ENCODE peak calls at places on chromosomes 1 and 21, in eight cellular contexts. One of them, this sample, is unnamed.

GRCh38 chr1:217713223-217713622 is 82.1 kb downstream of the SPATA17 start:
- DNase-seq in endothelial cell of umbilical vein: no peak
- DNase-seq in transverse colon: no peak
- DNase-seq in adrenal gland: no peak
- DNase-seq in tibial nerve: no peak
- DNase-seq in thyroid gland: no peak
- DNase-seq in heart left ventricle: no peak
- DNase-seq in IMR-90: peak; percentile 72
- DNase-seq in this sample: no peak

GRCh38 chr1:115547661-115548060 is 94.1 kb upstream of the VANGL1 start:
- DNase-seq in endothelial cell of umbilical vein: no peak
- DNase-seq in transverse colon: no peak
- DNase-seq in adrenal gland: no peak
- DNase-seq in tibial nerve: no peak
- DNase-seq in thyroid gland: no peak
- DNase-seq in heart left ventricle: no peak
- DNase-seq in IMR-90: no peak
- DNase-seq in this sample: no peak

GRCh38 chr1:84489766-84490165 is 10.7 kb downstream of the RPF1 start:
- DNase-seq in endothelial cell of umbilical vein: no peak
- DNase-seq in transverse colon: no peak
- DNase-seq in adrenal gland: no peak
- DNase-seq in tibial nerve: no peak
- DNase-seq in thyroid gland: no peak
- DNase-seq in heart left ventricle: no peak
- DNase-seq in IMR-90: peak; percentile 15
- DNase-seq in this sample: no peak

GRCh38 chr1:150235436-150235851 is 468 bp downstream of the ANP32E start:
- DNase-seq in endothelial cell of umbilical vein: peak; percentile 41
- DNase-seq in transverse colon: peak; percentile 22
- DNase-seq in adrenal gland: no peak
- DNase-seq in tibial nerve: no peak
- DNase-seq in thyroid gland: peak; percentile 7
- DNase-seq in heart left ventricle: no peak
- DNase-seq in IMR-90: no peak
- DNase-seq in this sample: no peak

GRCh38 chr1:155006601-155007101 is 4.0 kb downstream of the ZBTB7B start:
- DNase-seq in endothelial cell of umbilical vein: no peak
- DNase-seq in transverse colon: peak; percentile 37
- DNase-seq in adrenal gland: peak; percentile 34
- DNase-seq in tibial nerve: no peak
- DNase-seq in thyroid gland: no peak
- DNase-seq in heart left ventricle: no peak
- DNase-seq in IMR-90: no peak
- DNase-seq in this sample: peak; percentile 79

GRCh38 chr21:38223893-38224540 is 32.8 kb upstream of the KCNJ15 start:
- DNase-seq in endothelial cell of umbilical vein: no peak
- DNase-seq in transverse colon: no peak
- DNase-seq in adrenal gland: no peak
- DNase-seq in tibial nerve: no peak
- DNase-seq in thyroid gland: no peak
- DNase-seq in heart left ventricle: no peak
- DNase-seq in IMR-90: peak; percentile 26
- DNase-seq in this sample: no peak

GRCh38 chr1:36166136-36166535 is 10.2 kb downstream of the MAP7D1 start:
- DNase-seq in endothelial cell of umbilical vein: no peak
- DNase-seq in transverse colon: no peak
- DNase-seq in adrenal gland: no peak
- DNase-seq in tibial nerve: no peak
- DNase-seq in thyroid gland: no peak
- DNase-seq in heart left ventricle: no peak
- DNase-seq in IMR-90: no peak
- DNase-seq in this sample: no peak

GRCh38 chr1:93614550-93615200 is 67.0 kb downstream of the BCAR3 start:
- DNase-seq in endothelial cell of umbilical vein: no peak
- DNase-seq in transverse colon: peak; percentile 70
- DNase-seq in adrenal gland: no peak
- DNase-seq in tibial nerve: no peak
- DNase-seq in thyroid gland: no peak
- DNase-seq in heart left ventricle: no peak
- DNase-seq in IMR-90: no peak
- DNase-seq in this sample: no peak

GRCh38 chr1:150805899-150806298 is 2.2 kb downstream of the CTSK start:
- DNase-seq in endothelial cell of umbilical vein: no peak
- DNase-seq in transverse colon: no peak
- DNase-seq in adrenal gland: no peak
- DNase-seq in tibial nerve: no peak
- DNase-seq in thyroid gland: no peak
- DNase-seq in heart left ventricle: no peak
- DNase-seq in IMR-90: no peak
- DNase-seq in this sample: no peak

GRCh38 chr1:64082459-64082858 is 121.0 kb upstream of the UBE2U start:
- DNase-seq in endothelial cell of umbilical vein: no peak
- DNase-seq in transverse colon: no peak
- DNase-seq in adrenal gland: no peak
- DNase-seq in tibial nerve: no peak
- DNase-seq in thyroid gland: no peak
- DNase-seq in heart left ventricle: no peak
- DNase-seq in IMR-90: peak; percentile 61
- DNase-seq in this sample: no peak

GRCh38 chr1:85343213-85343611 is 66.8 kb upstream of the BCL10 start:
- DNase-seq in endothelial cell of umbilical vein: no peak
- DNase-seq in transverse colon: no peak
- DNase-seq in adrenal gland: peak; percentile 43
- DNase-seq in tibial nerve: no peak
- DNase-seq in thyroid gland: no peak
- DNase-seq in heart left ventricle: no peak
- DNase-seq in IMR-90: no peak
- DNase-seq in this sample: no peak

GRCh38 chr1:203448521-203449061 is 27.0 kb upstream of the PRELP start:
- DNase-seq in endothelial cell of umbilical vein: no peak
- DNase-seq in transverse colon: no peak
- DNase-seq in adrenal gland: no peak
- DNase-seq in tibial nerve: peak; percentile 65
- DNase-seq in thyroid gland: peak; percentile 18
- DNase-seq in heart left ventricle: no peak
- DNase-seq in IMR-90: no peak
- DNase-seq in this sample: peak; percentile 36

GRCh38 chr1:1986451-1987141 is 17.0 kb downstream of the CFAP74 start:
- DNase-seq in endothelial cell of umbilical vein: no peak
- DNase-seq in transverse colon: no peak
- DNase-seq in adrenal gland: no peak
- DNase-seq in tibial nerve: no peak
- DNase-seq in thyroid gland: no peak
- DNase-seq in heart left ventricle: no peak
- DNase-seq in IMR-90: no peak
- DNase-seq in this sample: no peak

GRCh38 chr1:180057883-180058396 is 96.7 kb upstream of the QSOX1 start:
- DNase-seq in endothelial cell of umbilical vein: no peak
- DNase-seq in transverse colon: no peak
- DNase-seq in adrenal gland: no peak
- DNase-seq in tibial nerve: no peak
- DNase-seq in thyroid gland: no peak
- DNase-seq in heart left ventricle: no peak
- DNase-seq in IMR-90: no peak
- DNase-seq in this sample: no peak

GRCh38 chr1:48200166-48200900 is 22.2 kb upstream of the SLC5A9 start:
- DNase-seq in endothelial cell of umbilical vein: no peak
- DNase-seq in transverse colon: no peak
- DNase-seq in adrenal gland: no peak
- DNase-seq in tibial nerve: no peak
- DNase-seq in thyroid gland: no peak
- DNase-seq in heart left ventricle: no peak
- DNase-seq in IMR-90: no peak
- DNase-seq in this sample: no peak

GRCh38 chr1:26305667-26306289 is 658 bp downstream of the UBXN11 start:
- DNase-seq in endothelial cell of umbilical vein: peak; percentile 13
- DNase-seq in transverse colon: no peak
- DNase-seq in adrenal gland: no peak
- DNase-seq in tibial nerve: no peak
- DNase-seq in thyroid gland: no peak
- DNase-seq in heart left ventricle: peak; percentile 51
- DNase-seq in IMR-90: no peak
- DNase-seq in this sample: no peak

GRCh38 chr1:32521165-32521564 is 18.1 kb upstream of the ZBTB8A start:
- DNase-seq in endothelial cell of umbilical vein: no peak
- DNase-seq in transverse colon: no peak
- DNase-seq in adrenal gland: no peak
- DNase-seq in tibial nerve: no peak
- DNase-seq in thyroid gland: no peak
- DNase-seq in heart left ventricle: no peak
- DNase-seq in IMR-90: no peak
- DNase-seq in this sample: no peak

GRCh38 chr1:84163123-84164038 is 19.3 kb downstream of the PRKACB start:
- DNase-seq in endothelial cell of umbilical vein: no peak
- DNase-seq in transverse colon: no peak
- DNase-seq in adrenal gland: no peak
- DNase-seq in tibial nerve: no peak
- DNase-seq in thyroid gland: no peak
- DNase-seq in heart left ventricle: no peak
- DNase-seq in IMR-90: no peak
- DNase-seq in this sample: no peak

GRCh38 chr1:93729502-93729901 is 47.9 kb upstream of the BCAR3 start:
- DNase-seq in endothelial cell of umbilical vein: no peak
- DNase-seq in transverse colon: no peak
- DNase-seq in adrenal gland: no peak
- DNase-seq in tibial nerve: no peak
- DNase-seq in thyroid gland: no peak
- DNase-seq in heart left ventricle: no peak
- DNase-seq in IMR-90: no peak
- DNase-seq in this sample: no peak

GRCh38 chr1:88917321-88918025 is 26.1 kb upstream of the GTF2B start:
- DNase-seq in endothelial cell of umbilical vein: no peak
- DNase-seq in transverse colon: no peak
- DNase-seq in adrenal gland: no peak
- DNase-seq in tibial nerve: no peak
- DNase-seq in thyroid gland: no peak
- DNase-seq in heart left ventricle: no peak
- DNase-seq in IMR-90: no peak
- DNase-seq in this sample: no peak

GRCh38 chr1:228902781-228903572 is 167.7 kb downstream of the RHOU start:
- DNase-seq in endothelial cell of umbilical vein: peak; percentile 99
- DNase-seq in transverse colon: peak; percentile 85
- DNase-seq in adrenal gland: peak; percentile 96
- DNase-seq in tibial nerve: peak; percentile 82
- DNase-seq in thyroid gland: peak; percentile 83
- DNase-seq in heart left ventricle: peak; percentile 69
- DNase-seq in IMR-90: peak; percentile 99
- DNase-seq in this sample: peak; percentile 29

DNA sequence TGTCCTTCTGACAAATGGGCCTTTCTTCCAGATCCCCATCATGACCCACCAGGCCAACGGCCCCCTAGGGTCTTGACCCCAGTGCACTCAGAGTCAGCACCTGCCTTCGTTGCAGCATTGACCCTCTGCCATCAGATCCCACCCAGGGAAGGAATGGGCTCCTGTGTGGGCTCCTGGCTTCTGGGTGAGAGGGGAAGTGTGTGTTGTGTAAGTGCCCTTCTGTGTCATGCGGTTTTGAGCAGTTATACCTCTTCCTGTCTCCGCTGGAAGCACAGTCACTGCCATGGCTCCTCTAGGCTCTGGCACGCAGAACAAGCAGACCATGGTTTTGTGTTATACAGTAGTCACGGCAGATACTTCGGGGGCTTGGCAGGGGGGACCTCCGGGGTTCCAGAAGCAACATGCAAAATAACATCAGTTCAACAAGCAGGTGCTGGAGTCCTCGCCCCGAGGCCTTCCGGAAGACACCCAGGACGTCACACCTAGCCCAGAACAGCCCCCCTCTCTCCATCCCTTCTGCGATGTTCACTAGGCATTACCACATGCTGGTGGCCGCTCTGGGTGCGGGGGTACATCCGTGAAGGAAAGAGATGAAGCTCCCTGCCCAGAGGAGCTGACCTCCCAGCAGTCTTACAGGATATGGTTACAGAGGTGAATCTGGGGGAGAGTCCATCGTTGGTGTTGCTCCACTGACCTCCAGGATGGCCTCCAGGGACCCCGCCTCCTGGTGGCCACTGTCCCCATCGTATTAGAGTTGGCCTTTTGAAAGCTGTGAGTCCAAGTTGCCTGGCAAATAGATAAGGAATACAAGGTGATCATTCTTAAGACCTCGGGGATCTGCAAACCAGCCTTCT is 17.4 kb upstream of the KCNAB2 start:
- DNase-seq in endothelial cell of umbilical vein: no peak
- DNase-seq in transverse colon: peak; percentile 43
- DNase-seq in adrenal gland: peak; percentile 50
- DNase-seq in tibial nerve: no peak
- DNase-seq in thyroid gland: no peak
- DNase-seq in heart left ventricle: no peak
- DNase-seq in IMR-90: peak; percentile 11
- DNase-seq in this sample: peak; percentile 91
- TF ChIP-seq POLR2A in endothelial cell of umbilical vein: no peak
- TF ChIP-seq POLR2A in transverse colon: peak; percentile 30
- TF ChIP-seq POLR2A in adrenal gland: no peak
- TF ChIP-seq POLR2A in tibial nerve: no peak
- TF ChIP-seq POLR2A in thyroid gland: no peak
- TF ChIP-seq POLR2A in heart left ventricle: no peak
- TF ChIP-seq POLR2A in IMR-90: no peak
- TF ChIP-seq POLR2A in this sample: no peak

DNA sequence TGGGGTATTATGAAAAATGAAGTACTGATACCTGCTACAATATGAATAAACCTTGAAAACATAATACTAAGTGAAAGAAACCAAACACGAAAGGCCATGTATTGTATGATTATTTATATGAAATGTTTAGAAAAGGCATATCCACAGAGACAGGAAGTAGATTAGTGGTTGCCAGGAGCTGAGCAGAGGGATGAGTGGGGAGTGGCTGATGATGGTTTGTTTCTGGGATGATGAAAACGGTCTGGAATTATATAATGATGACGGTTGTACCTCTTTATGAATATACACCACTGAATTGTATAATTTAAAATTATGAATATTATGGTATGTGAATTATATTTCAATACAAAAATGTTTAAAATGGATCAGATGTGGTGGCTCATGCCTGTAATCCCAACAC is 63.8 kb upstream of the MPC2 start:
- DNase-seq in endothelial cell of umbilical vein: no peak
- DNase-seq in transverse colon: no peak
- DNase-seq in adrenal gland: no peak
- DNase-seq in tibial nerve: no peak
- DNase-seq in thyroid gland: no peak
- DNase-seq in heart left ventricle: no peak
- DNase-seq in IMR-90: peak; percentile 55
- DNase-seq in this sample: no peak
- H3K36me3 ChIP-seq in endothelial cell of umbilical vein: peaks cover 3% of the 10 kb centered on the region
- H3K36me3 ChIP-seq in transverse colon: no peaks in the 10 kb centered on the region
- H3K36me3 ChIP-seq in adrenal gland: no peaks in the 10 kb centered on the region
- H3K36me3 ChIP-seq in tibial nerve: no peaks in the 10 kb centered on the region
- H3K36me3 ChIP-seq in thyroid gland: no peaks in the 10 kb centered on the region
- H3K36me3 ChIP-seq in heart left ventricle: peaks cover 10% of the 10 kb centered on the region
- H3K36me3 ChIP-seq in IMR-90: peaks cover 9% of the 10 kb centered on the region
- H3K36me3 ChIP-seq in this sample: no peaks in the 10 kb centered on the region

GRCh38 chr1:248856176-248856575 is 2.7 kb downstream of the ZNF692 start:
- DNase-seq in endothelial cell of umbilical vein: no peak
- DNase-seq in transverse colon: no peak
- DNase-seq in adrenal gland: no peak
- DNase-seq in tibial nerve: no peak
- DNase-seq in thyroid gland: no peak
- DNase-seq in heart left ventricle: no peak
- DNase-seq in IMR-90: no peak
- DNase-seq in this sample: no peak
- H3K4me3 ChIP-seq in endothelial cell of umbilical vein: no peak overlapping the region
- H3K4me3 ChIP-seq in transverse colon: no peak overlapping the region
- H3K4me3 ChIP-seq in adrenal gland: no peak overlapping the region
- H3K4me3 ChIP-seq in tibial nerve: no peak overlapping the region
- H3K4me3 ChIP-seq in thyroid gland: no peak overlapping the region
- H3K4me3 ChIP-seq in heart left ventricle: no peak overlapping the region
- H3K4me3 ChIP-seq in IMR-90: no peak overlapping the region
- H3K4me3 ChIP-seq in this sample: no peak overlapping the region

GRCh38 chr21:14520535-14520934 is 25.6 kb downstream of the SAMSN1 start:
- DNase-seq in endothelial cell of umbilical vein: no peak
- DNase-seq in transverse colon: no peak
- DNase-seq in adrenal gland: no peak
- DNase-seq in tibial nerve: no peak
- DNase-seq in thyroid gland: no peak
- DNase-seq in heart left ventricle: no peak
- DNase-seq in IMR-90: no peak
- DNase-seq in this sample: peak; percentile 77
- TF ChIP-seq POLR2A in endothelial cell of umbilical vein: no peak
- TF ChIP-seq POLR2A in transverse colon: no peak
- TF ChIP-seq POLR2A in adrenal gland: no peak
- TF ChIP-seq POLR2A in tibial nerve: no peak
- TF ChIP-seq POLR2A in thyroid gland: no peak
- TF ChIP-seq POLR2A in heart left ventricle: no peak
- TF ChIP-seq POLR2A in IMR-90: no peak
- TF ChIP-seq POLR2A in this sample: no peak